ENCODE peak calls at places on chromosomes 4 and X, in four cellular contexts. T is OCI-LY7; E is colonic mucosa; K is CD4-positive, CD25-positive, alpha-beta regulatory T cell. H is an unnamed sample.

GRCh38 chr4:17504081-17504480 is 7.8 kb downstream of the QDPR start:
- DNase-seq in T (no peak), K (no peak), E (no peak), H (no peak)

GRCh38 chrX:33434256-33435092 is 223.1 kb upstream of the DMD start:
- DNase-seq in K (peak; percentile 12), E (peak; percentile 59), T (peak; percentile 73), H (peak; percentile 52)

GRCh38 chrX:69104756-69105434 is 60.4 kb downstream of the PJA1 start:
- DNase-seq in E (no peak), K (no peak), T (no peak), H (no peak)

GRCh38 chrX:44433556-44433955 is 90.1 kb upstream of the EFHC2 start:
- DNase-seq in E (no peak), T (no peak), K (no peak), H (no peak)

GRCh38 chr4:180925800-180926199 is 1317.4 kb upstream of the TENM3 start:
- DNase-seq in T (no peak), K (no peak), E (no peak), H (no peak)

GRCh38 chrX:17525266-17525665 is 150.3 kb downstream of the NHS start:
- DNase-seq in T (no peak), E (no peak), K (no peak), H (no peak)

GRCh38 chr4:17038510-17039176 is 140.2 kb upstream of the LDB2 start:
- DNase-seq in E (no peak), T (no peak), K (no peak), H (no peak)

GRCh38 chrX:154429708-154430107 is 1.2 kb downstream of the ATP6AP1 start:
- DNase-seq in E (no peak), T (no peak), K (no peak), H (no peak)

GRCh38 chrX:33001107-33001506 is 210.2 kb downstream of the DMD start:
- DNase-seq in T (peak; percentile 6), K (no peak), E (no peak), H (no peak)

GRCh38 chr4:7938513-7939376 is 916 bp downstream of the AFAP1 start:
- DNase-seq in T (no peak), E (no peak), K (peak; percentile 16), H (no peak)

GRCh38 chr4:110610940-110611785 is 11.7 kb downstream of the PITX2 start:
- DNase-seq in K (no peak), E (peak; percentile 82), T (no peak), H (no peak)

GRCh38 chr4:122798917-122799316 is 27.7 kb upstream of the FGF2 start:
- DNase-seq in E (no peak), K (no peak), T (no peak), H (no peak)

GRCh38 chr4:155179216-155179615 is 29.2 kb upstream of the NPY2R start:
- DNase-seq in K (no peak), T (no peak), E (no peak), H (no peak)

GRCh38 chr4:126533176-126533575 is 1099.6 kb upstream of the INTU start:
- DNase-seq in T (no peak), K (no peak), E (no peak), H (no peak)

GRCh38 chrX:46553935-46554334 is 8.7 kb upstream of the ZNF674 start:
- DNase-seq in T (no peak), E (no peak), K (no peak), H (no peak)

GRCh38 chr4:165873298-165874071 is 448 bp downstream of the TLL1 start:
- DNase-seq in E (peak; percentile 18), T (no peak), K (no peak), H (no peak)

GRCh38 chr4:66169341-66169740 is 499.1 kb upstream of the EPHA5 start:
- DNase-seq in T (no peak), E (no peak), K (no peak), H (peak; percentile 13)

GRCh38 chr4:8110071-8110986 is 48.3 kb downstream of the ABLIM2 start:
- DNase-seq in T (peak; percentile 41), K (no peak), E (no peak), H (peak; percentile 77)

GRCh38 chrX:97806238-97806637 is 922.5 kb downstream of the RPA4 start:
- DNase-seq in K (no peak), E (no peak), T (no peak), H (no peak)

GRCh38 chr4:125728568-125728967 is 413.8 kb downstream of the FAT4 start:
- DNase-seq in K (no peak), E (no peak), T (no peak), H (no peak)

GRCh38 chr4:1854752-1855151 is 1.2 kb downstream of the LETM1 start:
- DNase-seq in E (no peak), K (no peak), T (no peak), H (no peak)

GRCh38 chr4:116343809-116344208 is 741.6 kb downstream of the TRAM1L1 start:
- DNase-seq in T (no peak), K (no peak), E (no peak), H (no peak)

GRCh38 chr4:101284546-101284945 is 62.8 kb downstream of the PPP3CA start:
- DNase-seq in K (peak; percentile 38), T (no peak), E (no peak), H (no peak)

GRCh38 chrX:118100091-118100490 is 16.5 kb downstream of the KLHL13 start:
- DNase-seq in K (no peak), E (no peak), T (no peak), H (no peak)

GRCh38 chr4:165709973-165710526 is 163.0 kb upstream of the TLL1 start:
- DNase-seq in K (no peak), T (no peak), E (no peak), H (no peak)

DNA sequence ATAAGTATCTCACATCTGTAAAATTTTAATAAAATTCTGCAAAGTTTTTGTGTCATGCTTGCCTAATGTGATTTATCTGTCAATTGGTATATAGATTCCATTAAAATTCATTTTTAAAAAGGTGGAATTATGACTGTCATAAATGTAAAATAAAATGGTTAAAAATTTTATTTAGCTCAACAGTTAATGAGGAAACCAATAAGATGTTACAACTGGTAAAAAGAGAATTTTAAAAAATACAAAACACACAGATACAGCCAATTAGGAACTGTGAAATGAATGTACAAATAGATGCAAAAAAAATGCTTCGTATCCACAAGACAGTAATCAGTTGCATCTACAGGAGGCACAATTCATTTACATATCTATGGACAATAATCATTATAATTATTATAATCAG is 297.6 kb downstream of the IL1RAPL1 start:
- DNase-seq in T (no peak), K (no peak), E (no peak), H (no peak)
- H3K27ac ChIP-seq in T (no peak overlapping the region), K (no peak overlapping the region), E (no peak overlapping the region), H (no peak overlapping the region)

DNA sequence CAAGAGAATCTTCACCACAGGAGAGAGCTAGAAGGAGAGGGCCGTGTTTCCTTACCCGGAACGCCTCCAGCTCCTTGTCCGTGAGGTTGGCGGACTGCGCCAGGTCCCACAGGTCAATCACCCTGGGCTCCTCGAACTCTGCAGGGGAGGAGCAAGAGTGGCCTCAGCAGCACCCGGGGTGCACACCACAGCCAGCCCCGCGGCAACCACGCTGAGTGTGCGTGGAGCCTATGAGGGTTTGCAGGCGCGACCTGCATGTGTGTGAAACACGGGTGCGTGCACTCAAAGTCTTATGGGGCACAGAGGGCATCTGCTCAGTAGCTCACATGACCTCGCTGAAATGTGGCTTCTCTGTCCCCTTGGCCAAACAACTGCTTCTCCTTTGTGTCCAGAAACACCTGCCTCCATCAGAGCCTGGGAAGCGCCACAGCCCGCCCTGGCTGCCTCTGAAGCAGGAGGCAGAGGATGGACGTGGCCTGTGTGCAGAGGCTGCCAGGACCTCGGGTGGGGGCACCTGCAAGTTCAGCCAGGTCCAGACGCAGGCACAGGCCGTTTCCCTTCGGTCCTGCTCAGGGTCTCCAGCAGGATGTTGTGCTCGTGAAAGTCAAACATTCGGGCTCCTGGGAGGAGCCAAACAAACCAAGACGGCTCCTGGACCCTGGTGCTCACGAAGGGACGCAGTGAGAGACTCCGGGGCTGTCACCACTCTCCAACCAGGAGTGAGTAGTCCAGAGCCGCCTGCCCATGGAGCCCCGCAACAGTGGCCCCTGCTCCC is 16.0 kb downstream of the LRPAP1 start:
- DNase-seq in T (no peak), K (no peak), E (no peak), H (no peak)
- H3K36me3 ChIP-seq in T (peaks cover 76% of the 10 kb centered on the region), K (peaks cover 80% of the 10 kb centered on the region), E (peaks cover 42% of the 10 kb centered on the region), H (peaks cover 56% of the 10 kb centered on the region)

GRCh38 chr4:182918791-182919302 is 1.7 kb upstream of the DCTD start:
- DNase-seq in T (peak; percentile 15), K (peak; percentile 20), E (no peak), H (no peak)
- H3K27ac ChIP-seq in T (no peak overlapping the region), K (peak overlapping the region; percentile 93), E (peak overlapping the region; percentile 92), H (no peak overlapping the region)

DNA sequence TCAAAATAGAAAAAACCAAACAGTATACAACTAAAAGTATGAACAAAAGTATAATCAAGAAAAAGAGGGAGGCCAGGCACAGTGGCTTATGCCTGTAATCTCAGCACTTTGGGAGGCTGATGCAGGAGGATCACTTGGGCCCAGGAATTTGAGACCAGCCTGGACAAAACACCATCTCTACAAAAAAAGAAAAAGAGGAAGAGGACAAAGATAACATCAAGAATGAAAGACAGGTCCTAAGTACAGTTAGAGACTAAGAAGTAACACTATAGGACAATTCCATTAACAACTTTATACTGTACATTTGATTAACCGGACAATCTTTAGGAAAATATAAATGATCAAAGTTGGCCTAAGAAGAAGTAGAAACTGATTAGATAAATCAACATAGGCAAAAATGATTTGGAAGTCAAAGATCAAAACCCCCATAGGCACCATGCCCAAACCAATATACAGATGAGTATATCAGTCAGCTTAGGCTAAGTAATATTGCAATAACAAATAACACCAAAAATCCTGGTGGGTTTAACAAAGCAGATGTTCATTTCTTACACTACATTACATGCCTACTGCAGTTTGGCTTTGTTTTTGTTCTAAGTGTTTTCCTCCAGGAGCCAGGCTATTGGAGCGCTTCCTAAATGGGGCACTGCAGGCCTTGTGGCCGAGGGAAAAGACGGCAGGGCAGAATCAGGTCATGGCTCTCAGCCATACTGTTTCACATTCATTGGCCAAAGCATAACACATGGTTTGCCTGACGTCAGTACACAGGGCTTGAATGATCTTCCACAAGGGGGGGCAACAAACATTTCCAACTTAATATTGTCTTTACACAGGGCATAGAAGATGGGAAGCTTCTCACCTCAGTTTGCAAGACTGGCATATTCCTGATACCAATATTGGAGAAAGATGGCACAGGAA is 42.2 kb upstream of the HGFAC start:
- DNase-seq in E (no peak), T (peak; percentile 19), K (no peak), H (no peak)
- H3K36me3 ChIP-seq in E (no peaks in the 10 kb centered on the region), T (no peaks in the 10 kb centered on the region), K (no peaks in the 10 kb centered on the region), H (no peaks in the 10 kb centered on the region)

GRCh38 chr4:88452941-88453340 is 4.0 kb upstream of the HERC5 start:
- DNase-seq in E (no peak), K (no peak), T (no peak), H (no peak)

GRCh38 chr4:88456757-88457306 is at the start of gene HERC5:
- DNase-seq in K (peak; percentile 92), E (peak; percentile 94), T (peak; percentile 80), H (peak; percentile 85)

GRCh38 chr4:88457307-88458090 is 580 bp downstream of the HERC5 start:
- DNase-seq in E (peak; percentile 41), T (no peak), K (no peak), H (peak; percentile 16)

GRCh38 chr4:88458091-88458740 is 1.3 kb downstream of the HERC5 start:
- DNase-seq in E (no peak), K (no peak), T (no peak), H (no peak)
- H3K27ac ChIP-seq in E (no peak overlapping the region), K (no peak overlapping the region), T (no peak overlapping the region), H (no peak overlapping the region)